ENCODE peak calls at places on chromosomes 1 and 21, in seven cellular contexts. M is SK-MEL-5; A is fibroblast of the conjunctiva; Y is midbrain; S is effector CD8-positive, alpha-beta T cell; Q is nucleus accumbens; X is brain microvascular endothelial cell. E is an unnamed sample.
A peak's percentile ranks its signal among the peaks of the same experiment; 100 is the strongest.

GRCh38 chr1:6627841-6628545 is 3.3 kb downstream of the THAP3 start:
- DNase-seq in S (no peak), Q (no peak), X (no peak), M (no peak), A (no peak), Y (no peak), E (no peak)

GRCh38 chr1:54302951-54303843 is 103.0 kb downstream of the SSBP3 start:
- DNase-seq in M (no peak), A (no peak), X (peak; percentile 2), S (no peak), Y (no peak), Q (no peak), E (peak; percentile 18)

GRCh38 chr1:58932820-58933598 is 149.2 kb upstream of the JUN start:
- DNase-seq in Q (no peak), S (no peak), X (peak; percentile 67), Y (no peak), A (peak; percentile 56), M (no peak), E (no peak)

GRCh38 chr1:28249013-28249870 is 10.1 kb upstream of the SESN2 start:
- DNase-seq in A (peak; percentile 79), S (no peak), M (peak; percentile 77), Y (no peak), X (no peak), Q (no peak), E (no peak)

GRCh38 chr1:59549903-59550302 is 253.0 kb downstream of the FGGY start:
- DNase-seq in A (peak; percentile 51), Q (no peak), Y (no peak), X (peak; percentile 28), S (no peak), M (no peak), E (no peak)

GRCh38 chr1:204915856-204916485 is 45.3 kb downstream of the NFASC start:
- DNase-seq in X (no peak), A (no peak), S (no peak), M (no peak), Q (no peak), Y (no peak), E (no peak)

GRCh38 chr1:87826639-87827345 is 498.1 kb downstream of the LMO4 start:
- DNase-seq in X (peak; percentile 52), Y (peak; percentile 19), S (no peak), Q (no peak), M (peak; percentile 71), A (peak; percentile 92), E (no peak)

GRCh38 chr1:53090227-53091147 is 28.5 kb downstream of the PODN start:
- DNase-seq in A (no peak), Q (no peak), X (no peak), M (no peak), S (no peak), Y (no peak), E (no peak)

GRCh38 chr1:78370356-78370755 is 120.4 kb upstream of the PTGFR start:
- DNase-seq in M (no peak), Q (no peak), Y (no peak), S (no peak), X (peak; percentile 58), A (peak; percentile 47), E (no peak)

GRCh38 chr1:43358746-43359693 is at the start of gene CDC20:
- DNase-seq in A (peak; percentile 90), X (peak; percentile 98), Y (peak; percentile 97), Q (peak; percentile 77), S (peak; percentile 98), M (peak; percentile 98), E (peak; percentile 97)

GRCh38 chr1:197526736-197527371 is 248.4 kb downstream of the DENND1B start:
- DNase-seq in X (no peak), A (peak; percentile 6), M (peak; percentile 50), Y (peak; percentile 0), S (no peak), Q (no peak), E (peak; percentile 64)

GRCh38 chr1:179002552-179003345 is 22.9 kb upstream of the FAM20B start:
- DNase-seq in Y (peak; percentile 60), X (peak; percentile 65), M (peak; percentile 82), A (peak; percentile 51), S (peak; percentile 64), Q (peak; percentile 40), E (peak; percentile 42)

GRCh38 chr1:34590211-34590623 is 164.6 kb upstream of the GJB5 start:
- DNase-seq in X (no peak), M (no peak), S (no peak), Q (no peak), Y (no peak), A (no peak), E (no peak)

GRCh38 chr1:12450831-12451559 is 167.0 kb downstream of the DHRS3 start:
- DNase-seq in M (no peak), S (no peak), Y (no peak), A (no peak), X (no peak), Q (no peak), E (no peak)

GRCh38 chr1:176989023-176989422 is 175.5 kb downstream of the ASTN1 start:
- DNase-seq in X (no peak), Y (no peak), A (no peak), Q (no peak), M (no peak), S (no peak), E (no peak)

GRCh38 chr1:201673912-201674311 is 135.0 kb downstream of the NAV1 start:
- DNase-seq in S (no peak), Q (no peak), M (no peak), X (no peak), A (no peak), Y (no peak), E (no peak)

GRCh38 chr1:103063911-103064310 is 44.4 kb downstream of the COL11A1 start:
- DNase-seq in M (no peak), S (no peak), A (no peak), X (no peak), Q (no peak), Y (no peak), E (no peak)

GRCh38 chr1:54117815-54118563 is 34.8 kb downstream of the CDCP2 start:
- DNase-seq in X (no peak), A (no peak), Q (no peak), M (no peak), Y (peak; percentile 29), S (no peak), E (no peak)

GRCh38 chr1:4305526-4306301 is 348.7 kb upstream of the AJAP1 start:
- DNase-seq in Q (no peak), S (no peak), M (no peak), A (no peak), Y (no peak), X (no peak), E (no peak)

GRCh38 chr1:37478890-37479254 is 4.5 kb downstream of the ZC3H12A start:
- DNase-seq in Q (no peak), X (no peak), Y (no peak), M (no peak), A (no peak), S (no peak), E (no peak)

GRCh38 chr1:167082511-167083027 is 7.6 kb downstream of the GPA33 start:
- DNase-seq in Y (no peak), Q (no peak), M (no peak), S (no peak), X (no peak), A (no peak), E (no peak)

GRCh38 chr1:213989071-213989739 is 1.4 kb downstream of the PROX1 start:
- DNase-seq in Y (peak; percentile 33), X (no peak), S (no peak), Q (no peak), M (no peak), A (no peak), E (no peak)

GRCh38 chr1:59730759-59731478 is 83.8 kb upstream of the HOOK1 start:
- DNase-seq in Y (peak; percentile 40), M (peak; percentile 88), X (peak; percentile 91), Q (no peak), S (no peak), A (peak; percentile 75), E (no peak)

GRCh38 chr1:87916965-87917364 is 588.3 kb downstream of the LMO4 start:
- DNase-seq in S (no peak), Q (no peak), A (no peak), M (no peak), Y (no peak), X (no peak), E (no peak)

GRCh38 chr1:234545512-234546386 is 64.2 kb downstream of the IRF2BP2 start:
- DNase-seq in Y (no peak), Q (no peak), A (no peak), M (no peak), X (no peak), S (no peak), E (no peak)

GRCh38 chr1:149846042-149846441 is 53.3 kb upstream of the BOLA1 start:
- DNase-seq in S (no peak), X (no peak), M (peak; percentile 2), Q (no peak), Y (no peak), A (no peak), E (no peak)

GRCh38 chr1:201042663-201043461 is 19.3 kb upstream of the KIF21B start:
- DNase-seq in S (peak; percentile 59), Q (peak; percentile 49), A (peak; percentile 43), X (peak; percentile 62), M (peak; percentile 69), Y (peak; percentile 86), E (peak; percentile 71)

GRCh38 chr1:13992489-13993285 is 292.7 kb downstream of the PRDM2 start:
- DNase-seq in M (peak; percentile 97), A (no peak), X (no peak), Q (no peak), S (no peak), Y (no peak), E (no peak)

GRCh38 chr21:29194847-29195246 is 64.4 kb downstream of the MAP3K7CL start:
- DNase-seq in S (no peak), X (peak; percentile 64), Y (no peak), Q (no peak), A (no peak), M (no peak), E (no peak)

GRCh38 chr1:233598891-233599541 is 14.9 kb upstream of the KCNK1 start:
- DNase-seq in M (no peak), X (no peak), A (no peak), Y (no peak), Q (no peak), S (no peak), E (no peak)

GRCh38 chr1:241870290-241870689 is 22.3 kb downstream of the EXO1 start:
- DNase-seq in X (no peak), M (no peak), Q (no peak), Y (no peak), S (no peak), A (no peak), E (no peak)

GRCh38 chr1:198155253-198155652 is 1.5 kb upstream of the NEK7 start:
- DNase-seq in Y (no peak), X (peak; percentile 54), A (no peak), S (no peak), Q (no peak), M (peak; percentile 50), E (peak; percentile 72)

GRCh38 chr21:31426235-31426797 is 82.3 kb upstream of the TIAM1 start:
- DNase-seq in Q (no peak), S (no peak), M (no peak), A (no peak), X (peak; percentile 37), Y (no peak), E (no peak)

GRCh38 chr1:25954371-25954938 is 43.4 kb downstream of the PAFAH2 start:
- DNase-seq in Y (no peak), S (no peak), M (no peak), X (no peak), Q (no peak), A (no peak), E (no peak)

GRCh38 chr1:26274801-26275425 is 5.0 kb upstream of the SH3BGRL3 start:
- DNase-seq in A (no peak), S (no peak), X (peak; percentile 73), Y (no peak), M (no peak), Q (no peak), E (no peak)

GRCh38 chr21:17987328-17987727 is 168.2 kb upstream of the C21orf91 start:
- DNase-seq in A (no peak), X (no peak), Y (no peak), M (no peak), S (no peak), Q (no peak), E (no peak)

GRCh38 chr1:232428781-232429530 is 201.0 kb downstream of the SIPA1L2 start:
- DNase-seq in Q (no peak), Y (no peak), M (no peak), S (no peak), A (no peak), X (peak; percentile 80), E (no peak)

GRCh38 chr1:31931241-31932225 is 6.6 kb downstream of the PTP4A2 start:
- DNase-seq in Q (no peak), X (no peak), A (no peak), M (peak; percentile 33), Y (no peak), S (no peak), E (no peak)

E was measured in NCI-H1694 treated with DMSO at 0.1 percent for 48 hours.